ENCODE peak calls at places on chromosome 17, in seven cellular contexts. One of them, this sample, is unnamed.
A peak's percentile ranks its signal among the peaks of the same experiment; 100 is the strongest.

GRCh38 chr17:70134777-70135176 is 34.6 kb upstream of the KCNJ2 start:
- DNase-seq in HCT116: no peak
- DNase-seq in K562: no peak
- DNase-seq in SK-N-SH: no peak
- DNase-seq in GM12878: no peak
- DNase-seq in HepG2: no peak
- DNase-seq in H1: no peak
- DNase-seq in this sample: no peak

GRCh38 chr17:2946130-2946529 is 117.3 kb downstream of the OR1D5 start:
- DNase-seq in H1: no peak
- DNase-seq in K562: no peak
- DNase-seq in HCT116: no peak
- DNase-seq in GM12878: no peak
- DNase-seq in SK-N-SH: no peak
- DNase-seq in HepG2: no peak
- DNase-seq in this sample: no peak

GRCh38 chr17:43940630-43941029 is 1.6 kb downstream of the PPY start:
- DNase-seq in HCT116: peak; percentile 24
- DNase-seq in HepG2: peak; percentile 73
- DNase-seq in K562: peak; percentile 63
- DNase-seq in H1: no peak
- DNase-seq in GM12878: no peak
- DNase-seq in SK-N-SH: peak; percentile 81
- DNase-seq in this sample: no peak

GRCh38 chr17:40490289-40490853 is 11.1 kb downstream of the TNS4 start:
- DNase-seq in GM12878: no peak
- DNase-seq in SK-N-SH: peak; percentile 89
- DNase-seq in H1: no peak
- DNase-seq in K562: no peak
- DNase-seq in HCT116: no peak
- DNase-seq in HepG2: no peak
- DNase-seq in this sample: no peak

GRCh38 chr17:64024781-64025731 is 4.6 kb upstream of the ICAM2 start:
- DNase-seq in K562: no peak
- DNase-seq in HepG2: no peak
- DNase-seq in GM12878: no peak
- DNase-seq in SK-N-SH: no peak
- DNase-seq in HCT116: no peak
- DNase-seq in H1: no peak
- DNase-seq in this sample: no peak

GRCh38 chr17:8847891-8848290 is 19.6 kb downstream of the PIK3R6 start:
- DNase-seq in SK-N-SH: no peak
- DNase-seq in GM12878: no peak
- DNase-seq in HCT116: no peak
- DNase-seq in K562: no peak
- DNase-seq in H1: no peak
- DNase-seq in HepG2: no peak
- DNase-seq in this sample: no peak

GRCh38 chr17:44078412-44078811 is 7.9 kb downstream of the G6PC3 start:
- DNase-seq in K562: no peak
- DNase-seq in H1: no peak
- DNase-seq in SK-N-SH: no peak
- DNase-seq in GM12878: no peak
- DNase-seq in HCT116: no peak
- DNase-seq in HepG2: no peak
- DNase-seq in this sample: no peak

GRCh38 chr17:56913000-56913866 is 616 bp downstream of the TRIM25 start:
- DNase-seq in H1: no peak
- DNase-seq in HCT116: no peak
- DNase-seq in SK-N-SH: peak; percentile 73
- DNase-seq in K562: peak; percentile 39
- DNase-seq in HepG2: no peak
- DNase-seq in GM12878: no peak
- DNase-seq in this sample: no peak

GRCh38 chr17:68295086-68295485 is 3.8 kb downstream of the ARSG start:
- DNase-seq in K562: no peak
- DNase-seq in GM12878: no peak
- DNase-seq in SK-N-SH: no peak
- DNase-seq in HepG2: no peak
- DNase-seq in H1: no peak
- DNase-seq in HCT116: no peak
- DNase-seq in this sample: no peak

GRCh38 chr17:68096111-68096510 is 60.6 kb downstream of the KPNA2 start:
- DNase-seq in H1: no peak
- DNase-seq in HepG2: no peak
- DNase-seq in HCT116: no peak
- DNase-seq in SK-N-SH: no peak
- DNase-seq in GM12878: no peak
- DNase-seq in K562: no peak
- DNase-seq in this sample: no peak

GRCh38 chr17:34998205-34998604 is 17.9 kb downstream of the LIG3 start:
- DNase-seq in SK-N-SH: peak; percentile 70
- DNase-seq in HCT116: peak; percentile 38
- DNase-seq in H1: peak; percentile 31
- DNase-seq in GM12878: peak; percentile 40
- DNase-seq in K562: peak; percentile 76
- DNase-seq in HepG2: peak; percentile 56
- DNase-seq in this sample: peak; percentile 75

GRCh38 chr17:29359777-29360176 is 30.4 kb upstream of the TAOK1 start:
- DNase-seq in H1: no peak
- DNase-seq in HepG2: no peak
- DNase-seq in HCT116: no peak
- DNase-seq in GM12878: no peak
- DNase-seq in SK-N-SH: no peak
- DNase-seq in K562: no peak
- DNase-seq in this sample: no peak

GRCh38 chr17:77716289-77716929 is 242.1 kb upstream of the TNRC6C start:
- DNase-seq in H1: no peak
- DNase-seq in GM12878: no peak
- DNase-seq in K562: no peak
- DNase-seq in HepG2: no peak
- DNase-seq in SK-N-SH: no peak
- DNase-seq in HCT116: no peak
- DNase-seq in this sample: no peak

GRCh38 chr17:14843086-14843795 is 421.9 kb downstream of the PMP22 start:
- DNase-seq in HCT116: no peak
- DNase-seq in SK-N-SH: no peak
- DNase-seq in H1: no peak
- DNase-seq in GM12878: no peak
- DNase-seq in K562: no peak
- DNase-seq in HepG2: no peak
- DNase-seq in this sample: no peak

GRCh38 chr17:43779145-43780125 is 658 bp upstream of the DUSP3 start:
- DNase-seq in SK-N-SH: no peak
- DNase-seq in K562: no peak
- DNase-seq in HepG2: peak; percentile 58
- DNase-seq in HCT116: peak; percentile 34
- DNase-seq in H1: no peak
- DNase-seq in GM12878: no peak
- DNase-seq in this sample: no peak

GRCh38 chr17:37643829-37644228 is 583 bp upstream of the DDX52 start:
- DNase-seq in HCT116: no peak
- DNase-seq in GM12878: no peak
- DNase-seq in K562: no peak
- DNase-seq in H1: no peak
- DNase-seq in SK-N-SH: peak; percentile 4
- DNase-seq in HepG2: no peak
- DNase-seq in this sample: no peak

GRCh38 chr17:19812407-19812806 is 55.3 kb downstream of the ULK2 start:
- DNase-seq in K562: no peak
- DNase-seq in HepG2: no peak
- DNase-seq in GM12878: no peak
- DNase-seq in SK-N-SH: no peak
- DNase-seq in H1: no peak
- DNase-seq in HCT116: no peak
- DNase-seq in this sample: no peak
- TF ChIP-seq JUND in K562: no peak
- TF ChIP-seq JUND in HepG2: no peak
- TF ChIP-seq JUND in GM12878: no peak
- TF ChIP-seq JUND in SK-N-SH: no peak
- TF ChIP-seq JUND in H1: no peak
- TF ChIP-seq JUND in HCT116: no peak
- TF ChIP-seq JUND in this sample: no peak

GRCh38 chr17:66397486-66397885 is 95.1 kb downstream of the PRKCA start:
- DNase-seq in SK-N-SH: no peak
- DNase-seq in K562: no peak
- DNase-seq in H1: no peak
- DNase-seq in GM12878: no peak
- DNase-seq in HCT116: no peak
- DNase-seq in HepG2: no peak
- DNase-seq in this sample: no peak
- TF ChIP-seq JUND in SK-N-SH: no peak
- TF ChIP-seq JUND in K562: no peak
- TF ChIP-seq JUND in H1: no peak
- TF ChIP-seq JUND in GM12878: no peak
- TF ChIP-seq JUND in HCT116: no peak
- TF ChIP-seq JUND in HepG2: no peak
- TF ChIP-seq JUND in this sample: no peak

GRCh38 chr17:51299859-51300258 is 39.5 kb downstream of the UTP18 start:
- DNase-seq in GM12878: no peak
- DNase-seq in HCT116: no peak
- DNase-seq in K562: no peak
- DNase-seq in HepG2: no peak
- DNase-seq in SK-N-SH: no peak
- DNase-seq in H1: no peak
- DNase-seq in this sample: no peak

GRCh38 chr17:51298508-51299371 is 38.4 kb downstream of the UTP18 start:
- DNase-seq in K562: peak; percentile 30
- DNase-seq in HCT116: peak; percentile 51
- DNase-seq in HepG2: peak; percentile 76
- DNase-seq in SK-N-SH: peak; percentile 65
- DNase-seq in GM12878: no peak
- DNase-seq in H1: no peak
- DNase-seq in this sample: peak; percentile 82
- TF ChIP-seq JUND in K562: no peak
- TF ChIP-seq JUND in HCT116: no peak
- TF ChIP-seq JUND in HepG2: no peak
- TF ChIP-seq JUND in SK-N-SH: no peak
- TF ChIP-seq JUND in GM12878: no peak
- TF ChIP-seq JUND in H1: no peak
- TF ChIP-seq JUND in this sample: no peak

DNA sequence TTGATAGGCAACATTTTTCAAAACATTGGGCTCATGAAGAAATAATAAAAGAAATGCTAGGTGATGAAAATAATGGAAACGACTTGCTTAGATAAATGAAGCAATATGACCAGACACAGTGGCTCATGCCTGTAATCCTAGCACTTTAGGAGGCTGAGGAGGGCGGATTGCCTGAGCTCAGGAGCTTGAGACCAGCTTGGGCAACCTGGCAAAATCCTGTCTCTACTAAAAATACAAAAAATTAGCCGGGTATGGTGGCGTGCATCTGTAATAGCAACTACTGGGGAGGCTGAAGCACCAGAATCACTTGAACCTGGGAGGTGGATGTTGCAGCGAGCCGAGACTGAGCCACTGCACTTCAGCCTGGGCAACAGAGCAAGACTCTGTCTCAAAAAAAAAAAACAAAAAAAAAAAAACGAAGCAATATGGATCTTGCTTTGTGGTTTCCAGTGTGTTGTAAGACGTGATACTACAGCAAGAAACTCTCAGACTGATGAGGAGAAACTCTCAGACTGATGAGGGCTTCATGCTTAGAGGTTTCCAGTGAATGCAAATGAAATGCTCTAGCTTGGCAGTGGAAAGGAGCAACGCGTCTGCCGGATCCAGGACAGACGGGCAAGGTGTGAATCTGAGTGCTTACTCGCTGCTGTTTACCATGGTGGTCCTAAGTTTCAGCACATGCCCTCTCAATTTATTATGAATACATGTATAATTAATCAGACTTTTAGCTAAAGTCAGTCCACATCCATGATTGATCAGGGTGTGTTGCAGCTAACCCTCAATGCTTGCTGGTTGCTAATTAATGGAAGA is 11.5 kb upstream of the IGF2BP1 start:
- DNase-seq in K562: no peak
- DNase-seq in GM12878: no peak
- DNase-seq in SK-N-SH: no peak
- DNase-seq in HepG2: no peak
- DNase-seq in H1: no peak
- DNase-seq in HCT116: no peak
- DNase-seq in this sample: no peak
- TF ChIP-seq JUND in K562: no peak
- TF ChIP-seq JUND in GM12878: no peak
- TF ChIP-seq JUND in SK-N-SH: no peak
- TF ChIP-seq JUND in HepG2: no peak
- TF ChIP-seq JUND in H1: no peak
- TF ChIP-seq JUND in HCT116: no peak
- TF ChIP-seq JUND in this sample: no peak

GRCh38 chr17:16977932-16978331 is 6.0 kb upstream of the TNFRSF13B start:
- DNase-seq in H1: no peak
- DNase-seq in HCT116: no peak
- DNase-seq in SK-N-SH: no peak
- DNase-seq in GM12878: no peak
- DNase-seq in K562: no peak
- DNase-seq in HepG2: no peak
- DNase-seq in this sample: peak; percentile 13
- TF ChIP-seq JUND in H1: no peak
- TF ChIP-seq JUND in HCT116: no peak
- TF ChIP-seq JUND in SK-N-SH: no peak
- TF ChIP-seq JUND in GM12878: no peak
- TF ChIP-seq JUND in K562: no peak
- TF ChIP-seq JUND in HepG2: no peak
- TF ChIP-seq JUND in this sample: no peak

GRCh38 chr17:51154176-51154575 is 817 bp downstream of the NME1 start:
- DNase-seq in HepG2: no peak
- DNase-seq in GM12878: no peak
- DNase-seq in H1: no peak
- DNase-seq in K562: peak; percentile 24
- DNase-seq in HCT116: no peak
- DNase-seq in SK-N-SH: peak; percentile 34
- DNase-seq in this sample: no peak
- TF ChIP-seq JUND in HepG2: no peak
- TF ChIP-seq JUND in GM12878: no peak
- TF ChIP-seq JUND in H1: no peak
- TF ChIP-seq JUND in K562: no peak
- TF ChIP-seq JUND in HCT116: no peak
- TF ChIP-seq JUND in SK-N-SH: no peak
- TF ChIP-seq JUND in this sample: no peak

DNA sequence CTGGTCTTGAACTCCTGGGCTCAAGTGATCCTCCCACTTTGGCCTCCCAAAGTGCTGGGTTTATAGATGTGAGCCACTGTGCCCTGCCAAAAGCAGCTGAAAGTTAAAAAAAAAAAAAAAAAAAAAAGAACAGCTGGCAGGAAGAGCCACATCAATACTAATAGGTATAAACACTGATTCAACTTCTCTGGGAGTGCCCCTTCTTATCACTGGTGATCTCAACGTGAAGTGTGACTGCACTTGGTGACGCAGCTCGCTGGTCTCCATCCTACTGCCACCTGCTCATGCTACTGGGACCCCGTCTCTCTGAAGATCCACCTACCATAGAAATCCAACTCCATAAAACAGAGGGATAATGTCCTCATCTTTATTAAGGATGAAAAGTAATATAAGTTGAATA is 40.8 kb downstream of the RNF157 start:
- DNase-seq in HepG2: no peak
- DNase-seq in HCT116: no peak
- DNase-seq in H1: no peak
- DNase-seq in GM12878: no peak
- DNase-seq in SK-N-SH: no peak
- DNase-seq in K562: no peak
- DNase-seq in this sample: no peak
- TF ChIP-seq JUND in HepG2: no peak
- TF ChIP-seq JUND in HCT116: no peak
- TF ChIP-seq JUND in H1: no peak
- TF ChIP-seq JUND in GM12878: no peak
- TF ChIP-seq JUND in SK-N-SH: no peak
- TF ChIP-seq JUND in K562: no peak
- TF ChIP-seq JUND in this sample: no peak